ENCODE peak calls at places on chromosomes 12 and 14, in five cellular contexts. T is K562, D is H1, N is HCT116, Y is GM12878. H is an unnamed sample.

GRCh38 chr12:108201808-108202207 is 72.7 kb downstream of the WSCD2 start:
- DNase-seq in T (no peak), D (no peak), N (no peak), Y (no peak), H (no peak)

GRCh38 chr12:11747969-11748368 is 98.5 kb downstream of the ETV6 start:
- DNase-seq in T (no peak), D (no peak), N (no peak), Y (no peak), H (no peak)

GRCh38 chr12:26097046-26097878 is 27.6 kb downstream of the BHLHE41 start:
- DNase-seq in T (peak; percentile 74), D (peak; percentile 68), N (peak; percentile 53), Y (no peak), H (peak; percentile 51)

GRCh38 chr12:65464930-65465329 is 186.4 kb downstream of the MSRB3 start:
- DNase-seq in T (no peak), D (no peak), N (no peak), Y (no peak), H (no peak)

GRCh38 chr12:4137441-4137840 is 136.1 kb upstream of the CCND2 start:
- DNase-seq in T (no peak), D (no peak), N (no peak), Y (no peak), H (no peak)

GRCh38 chr12:107748472-107748871 is 12.5 kb downstream of the PRDM4 start:
- DNase-seq in T (no peak), D (no peak), N (no peak), Y (no peak), H (no peak)

GRCh38 chr12:101925352-101925751 is 48.0 kb downstream of the DRAM1 start:
- DNase-seq in T (no peak), D (no peak), N (no peak), Y (no peak), H (no peak)

GRCh38 chr14:77616133-77616453 is 344 bp downstream of the SPTLC2 start:
- DNase-seq in T (peak; percentile 30), D (no peak), N (no peak), Y (no peak), H (no peak)

GRCh38 chr14:54877703-54878021 is 25.0 kb downstream of the GCH1 start:
- DNase-seq in T (no peak), D (peak; percentile 55), N (no peak), Y (no peak), H (no peak)

GRCh38 chr12:40152783-40153383 is 47.0 kb upstream of the SLC2A13 start:
- DNase-seq in T (no peak), D (peak; percentile 66), N (peak; percentile 24), Y (no peak), H (peak; percentile 74)

GRCh38 chr14:87566986-87567385 is 426.0 kb downstream of the GALC start:
- DNase-seq in T (no peak), D (no peak), N (no peak), Y (no peak), H (no peak)

GRCh38 chr14:21529515-21529914 is 3.4 kb upstream of the SALL2 start:
- DNase-seq in T (no peak), D (no peak), N (no peak), Y (no peak), H (no peak)

GRCh38 chr12:54439521-54440255 is 20.6 kb upstream of the ITGA5 start:
- DNase-seq in T (peak; percentile 69), D (no peak), N (peak; percentile 38), Y (no peak), H (peak; percentile 60)

GRCh38 chr14:21880918-21881317 is 207.3 kb upstream of the OR4E1 start:
- DNase-seq in T (no peak), D (no peak), N (no peak), Y (no peak), H (no peak)

GRCh38 chr14:101776315-101776714 is 14.8 kb downstream of the PPP2R5C start:
- DNase-seq in T (no peak), D (no peak), N (no peak), Y (no peak), H (no peak)

GRCh38 chr14:99717682-99718013 is 33.5 kb downstream of the CYP46A1 start:
- DNase-seq in T (no peak), D (no peak), N (no peak), Y (no peak), H (no peak)

GRCh38 chr12:69698769-69699540 is at the start of gene BEST3:
- DNase-seq in T (no peak), D (no peak), N (no peak), Y (no peak), H (peak; percentile 70)

DNA sequence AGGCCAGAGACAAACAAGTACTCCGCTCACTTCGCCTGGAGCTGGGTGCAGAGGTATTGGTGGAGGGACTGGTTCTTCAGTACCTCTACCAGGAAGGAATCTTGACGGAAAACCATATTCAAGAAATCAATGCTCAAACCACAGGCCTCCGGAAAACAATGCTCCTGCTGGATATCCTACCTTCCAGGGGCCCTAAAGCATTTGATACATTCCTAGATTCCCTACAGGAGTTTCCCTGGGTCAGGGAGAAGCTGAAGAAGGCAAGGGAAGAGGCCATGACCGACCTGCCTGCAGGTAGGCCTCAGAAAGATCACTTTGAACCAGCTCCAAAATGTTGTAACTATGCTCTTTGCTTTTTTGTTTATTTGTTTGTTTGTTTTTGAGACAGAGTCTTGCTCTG is 1.6 kb downstream of the CRADD start:
- DNase-seq in T (no peak), D (no peak), N (no peak), Y (no peak), H (no peak)
- TF ChIP-seq JUND in T (no peak), D (no peak), N (no peak), Y (no peak), H (no peak)

GRCh38 chr12:93777249-93777648 is 100.1 kb downstream of the CRADD start:
- DNase-seq in T (no peak), D (no peak), N (no peak), Y (no peak), H (no peak)

GRCh38 chr12:93780115-93780641 is 103.0 kb downstream of the CRADD start:
- DNase-seq in T (no peak), D (no peak), N (no peak), Y (no peak), H (no peak)

GRCh38 chr12:93782854-93783253 is 105.7 kb downstream of the CRADD start:
- DNase-seq in T (no peak), D (no peak), N (no peak), Y (no peak), H (no peak)

GRCh38 chr12:93776581-93777018 is 99.4 kb downstream of the CRADD start:
- DNase-seq in T (no peak), D (no peak), N (no peak), Y (no peak), H (no peak)

GRCh38 chr12:93778306-93778705 is 101.1 kb downstream of the CRADD start:
- DNase-seq in T (no peak), D (no peak), N (no peak), Y (no peak), H (no peak)
- TF ChIP-seq JUND in T (no peak), D (no peak), N (no peak), Y (no peak), H (no peak)

GRCh38 chr14:75978249-75978731 is 3.5 kb downstream of the TGFB3 start:
- DNase-seq in T (no peak), D (no peak), N (no peak), Y (no peak), H (peak; percentile 94)

GRCh38 chr14:75980856-75981255 is 939 bp downstream of the TGFB3 start:
- DNase-seq in T (no peak), D (no peak), N (no peak), Y (no peak), H (peak; percentile 95)

GRCh38 chr14:75977544-75977943 is 4.3 kb downstream of the TGFB3 start:
- DNase-seq in T (no peak), D (no peak), N (no peak), Y (no peak), H (no peak)

GRCh38 chr14:75979641-75980422 is 2.0 kb downstream of the TGFB3 start:
- DNase-seq in T (no peak), D (no peak), N (no peak), Y (no peak), H (peak; percentile 49)

DNA sequence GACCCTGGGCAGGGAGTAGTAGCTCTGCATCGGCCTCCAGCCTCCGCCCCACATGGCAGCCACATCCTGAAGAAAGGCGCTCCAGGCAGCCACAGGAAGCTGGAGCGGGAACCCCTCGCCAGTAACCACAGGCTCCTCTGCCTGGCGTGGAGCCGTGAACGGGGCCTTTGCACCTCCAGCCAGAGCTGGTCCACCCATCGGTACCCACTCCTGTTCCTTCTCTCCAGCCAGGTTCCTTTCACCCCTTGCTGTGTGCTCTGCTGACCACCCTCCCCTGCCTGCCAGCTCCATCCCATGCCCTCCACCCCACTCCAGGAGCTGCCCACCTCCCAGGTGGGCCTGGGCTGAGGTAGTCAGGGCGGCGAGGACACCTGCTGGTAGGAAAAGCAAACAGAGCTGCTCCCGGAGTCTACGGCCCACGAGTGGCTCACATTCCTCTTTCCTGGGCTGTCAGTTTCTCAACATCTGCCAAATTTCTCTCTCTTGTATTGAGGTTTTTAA is 2.7 kb downstream of the TGFB3 start:
- DNase-seq in T (peak; percentile 23), D (peak; percentile 74), N (no peak), Y (no peak), H (peak; percentile 66)
- TF ChIP-seq JUND in T (no peak), D (no peak), N (no peak), Y (no peak), H (no peak)

GRCh38 chr14:31893156-31893813 is 183.8 kb upstream of the ARHGAP5 start:
- DNase-seq in T (no peak), D (no peak), N (no peak), Y (no peak), H (peak; percentile 43)
- TF ChIP-seq JUND in T (no peak), D (no peak), N (no peak), Y (no peak), H (no peak)

GRCh38 chr12:50185496-50185895 is 18.3 kb upstream of the CERS5 start:
- DNase-seq in T (no peak), D (no peak), N (no peak), Y (no peak), H (no peak)

GRCh38 chr12:50182461-50182860 is 15.3 kb upstream of the CERS5 start:
- DNase-seq in T (no peak), D (no peak), N (no peak), Y (no peak), H (no peak)

GRCh38 chr12:50185975-50186663 is 18.9 kb upstream of the CERS5 start:
- DNase-seq in T (no peak), D (no peak), N (no peak), Y (no peak), H (no peak)

GRCh38 chr12:50186667-50187066 is 19.5 kb upstream of the CERS5 start:
- DNase-seq in T (no peak), D (no peak), N (no peak), Y (no peak), H (no peak)

GRCh38 chr12:50184261-50184660 is 17.1 kb upstream of the CERS5 start:
- DNase-seq in T (no peak), D (no peak), N (no peak), Y (no peak), H (no peak)
- TF ChIP-seq JUND in T (no peak), D (no peak), N (no peak), Y (no peak), H (no peak)

H was measured in T47D.